ENCODE peak calls at places on chromosome 2, in six cellular contexts. F is AG04450, S is endodermal cell, H is tibial nerve, I is cardiac muscle cell, R is GM23338. W is an unnamed sample.
A peak's percentile ranks its signal among the peaks of the same experiment; 100 is the strongest.

GRCh38 chr2:67446504-67446911 is 49.4 kb downstream of the ETAA1 start:
- DNase-seq in F (no peak), S (no peak), H (no peak), I (no peak), R (no peak), W (no peak)

GRCh38 chr2:170396799-170397459 is 219.0 kb downstream of the MYO3B start:
- DNase-seq in F (no peak), S (no peak), H (no peak), I (no peak), R (peak; percentile 30), W (no peak)

GRCh38 chr2:196849895-196850294 is 40.7 kb upstream of the C2orf66 start:
- DNase-seq in F (no peak), S (peak; percentile 51), H (no peak), I (peak; percentile 50), R (peak; percentile 58), W (peak; percentile 22)

GRCh38 chr2:222241054-222241453 is 57.7 kb downstream of the PAX3 start:
- DNase-seq in F (no peak), S (no peak), H (no peak), I (no peak), R (peak; percentile 14), W (no peak)

GRCh38 chr2:111157071-111157661 is 36.5 kb downstream of the BCL2L11 start:
- DNase-seq in F (no peak), S (no peak), H (no peak), I (no peak), R (no peak), W (no peak)

GRCh38 chr2:151071382-151071781 is 190.3 kb downstream of the RBM43 start:
- DNase-seq in F (no peak), S (peak; percentile 69), H (no peak), I (peak; percentile 15), R (peak; percentile 51), W (peak; percentile 45)

GRCh38 chr2:41933585-41934322 is 114.1 kb upstream of the PKDCC start:
- DNase-seq in F (peak; percentile 90), S (no peak), H (peak; percentile 62), I (no peak), R (no peak), W (no peak)

GRCh38 chr2:221202431-221202830 is 369.7 kb downstream of the EPHA4 start:
- DNase-seq in F (no peak), S (no peak), H (no peak), I (no peak), R (no peak), W (no peak)

GRCh38 chr2:37819228-37819627 is 105.9 kb upstream of the RMDN2 start:
- DNase-seq in F (peak; percentile 79), S (no peak), H (no peak), I (no peak), R (no peak), W (no peak)

GRCh38 chr2:105576050-105576439 is 168.7 kb upstream of the NCK2 start:
- DNase-seq in F (no peak), S (peak; percentile 58), H (no peak), I (no peak), R (no peak), W (no peak)

GRCh38 chr2:101007415-101008345 is 5.6 kb downstream of the RPL31 start:
- DNase-seq in F (no peak), S (no peak), H (no peak), I (no peak), R (peak; percentile 35), W (no peak)

GRCh38 chr2:180328795-180329422 is 321.8 kb upstream of the CWC22 start:
- DNase-seq in F (no peak), S (peak; percentile 47), H (no peak), I (no peak), R (peak; percentile 25), W (no peak)

GRCh38 chr2:57720728-57721627 is 325.6 kb upstream of the VRK2 start:
- DNase-seq in F (peak; percentile 20), S (peak; percentile 87), H (peak; percentile 14), I (peak; percentile 67), R (peak; percentile 88), W (peak; percentile 67)

GRCh38 chr2:155825876-155826275 is 506.6 kb downstream of the NR4A2 start:
- DNase-seq in F (no peak), S (no peak), H (no peak), I (no peak), R (no peak), W (no peak)

GRCh38 chr2:40244251-40245010 is 207.5 kb downstream of the SLC8A1 start:
- DNase-seq in F (no peak), S (peak; percentile 87), H (peak; percentile 57), I (peak; percentile 71), R (peak; percentile 85), W (peak; percentile 82)

GRCh38 chr2:191625016-191625415 is 52.9 kb upstream of the NABP1 start:
- DNase-seq in F (no peak), S (no peak), H (no peak), I (no peak), R (no peak), W (no peak)

GRCh38 chr2:239537633-239538356 is 137.0 kb upstream of the HDAC4 start:
- DNase-seq in F (no peak), S (no peak), H (no peak), I (no peak), R (no peak), W (no peak)

GRCh38 chr2:131016826-131017596 is 76.2 kb downstream of the FAM168B start:
- DNase-seq in F (no peak), S (no peak), H (no peak), I (no peak), R (no peak), W (no peak)

GRCh38 chr2:73085691-73086090 is 14.2 kb upstream of the SFXN5 start:
- DNase-seq in F (peak; percentile 33), S (peak; percentile 96), H (peak; percentile 94), I (peak; percentile 88), R (peak; percentile 96), W (peak; percentile 92)

GRCh38 chr2:8412586-8412985 is 269.3 kb upstream of the ID2 start:
- DNase-seq in F (no peak), S (no peak), H (peak; percentile 56), I (no peak), R (peak; percentile 5), W (no peak)

GRCh38 chr2:157363612-157364101 is 38.0 kb upstream of the ERMN start:
- DNase-seq in F (no peak), S (no peak), H (no peak), I (no peak), R (no peak), W (no peak)
- H3K27ac ChIP-seq in F (no peak overlapping the region), S (no peak overlapping the region), H (no peak overlapping the region), I (no peak overlapping the region), R (no peak overlapping the region), W (no peak overlapping the region)

GRCh38 chr2:70962885-70963878 is 15.2 kb upstream of the ANKRD53 start:
- DNase-seq in F (no peak), S (peak; percentile 38), H (peak; percentile 2), I (no peak), R (no peak), W (no peak)

GRCh38 chr2:70965506-70965905 is 12.9 kb upstream of the ANKRD53 start:
- DNase-seq in F (no peak), S (peak; percentile 16), H (no peak), I (no peak), R (no peak), W (no peak)

GRCh38 chr2:70966681-70967080 is 11.7 kb upstream of the ANKRD53 start:
- DNase-seq in F (no peak), S (peak; percentile 39), H (no peak), I (no peak), R (no peak), W (no peak)

GRCh38 chr2:70964133-70964532 is 14.3 kb upstream of the ANKRD53 start:
- DNase-seq in F (no peak), S (no peak), H (no peak), I (no peak), R (no peak), W (no peak)

GRCh38 chr2:70964596-70965386 is 13.6 kb upstream of the ANKRD53 start:
- DNase-seq in F (peak; percentile 29), S (peak; percentile 93), H (peak; percentile 66), I (peak; percentile 81), R (peak; percentile 94), W (peak; percentile 88)
- TF ChIP-seq CTCF in F (peak; percentile 78), S (peak; percentile 93), H (peak; percentile 78), I (peak; percentile 79), R (peak; percentile 68), W (peak; percentile 97)

GRCh38 chr2:68829764-68830163 is 41.4 kb downstream of the BMP10 start:
- DNase-seq in F (no peak), S (no peak), H (no peak), I (no peak), R (no peak), W (no peak)
- H3K4me3 ChIP-seq in F (no peak overlapping the region), S (no peak overlapping the region), H (no peak overlapping the region), I (no peak overlapping the region), R (no peak overlapping the region), W (no peak overlapping the region)

DNA sequence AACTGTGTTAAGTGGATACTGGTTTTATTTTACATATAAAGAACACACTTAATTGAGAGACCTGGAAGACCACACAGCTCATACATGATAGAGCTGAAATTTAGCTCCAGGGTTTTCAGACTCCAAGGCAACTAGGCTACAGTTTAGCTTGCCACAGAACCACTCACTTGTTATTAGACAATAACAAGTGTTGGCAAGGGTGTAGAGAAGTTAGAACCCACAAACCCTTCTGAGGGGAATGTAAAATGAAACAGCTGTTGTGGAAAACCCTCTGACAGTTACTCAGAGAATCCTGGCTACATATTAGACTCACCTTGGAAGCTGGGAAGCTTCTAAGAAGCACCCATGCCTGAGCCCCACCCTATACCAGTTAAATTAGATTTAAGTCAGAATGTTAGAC is 75.3 kb downstream of the MAP3K20 start:
- DNase-seq in F (no peak), S (no peak), H (no peak), I (no peak), R (no peak), W (no peak)
- H3K27ac ChIP-seq in F (no peak overlapping the region), S (no peak overlapping the region), H (no peak overlapping the region), I (no peak overlapping the region), R (no peak overlapping the region), W (no peak overlapping the region)

DNA sequence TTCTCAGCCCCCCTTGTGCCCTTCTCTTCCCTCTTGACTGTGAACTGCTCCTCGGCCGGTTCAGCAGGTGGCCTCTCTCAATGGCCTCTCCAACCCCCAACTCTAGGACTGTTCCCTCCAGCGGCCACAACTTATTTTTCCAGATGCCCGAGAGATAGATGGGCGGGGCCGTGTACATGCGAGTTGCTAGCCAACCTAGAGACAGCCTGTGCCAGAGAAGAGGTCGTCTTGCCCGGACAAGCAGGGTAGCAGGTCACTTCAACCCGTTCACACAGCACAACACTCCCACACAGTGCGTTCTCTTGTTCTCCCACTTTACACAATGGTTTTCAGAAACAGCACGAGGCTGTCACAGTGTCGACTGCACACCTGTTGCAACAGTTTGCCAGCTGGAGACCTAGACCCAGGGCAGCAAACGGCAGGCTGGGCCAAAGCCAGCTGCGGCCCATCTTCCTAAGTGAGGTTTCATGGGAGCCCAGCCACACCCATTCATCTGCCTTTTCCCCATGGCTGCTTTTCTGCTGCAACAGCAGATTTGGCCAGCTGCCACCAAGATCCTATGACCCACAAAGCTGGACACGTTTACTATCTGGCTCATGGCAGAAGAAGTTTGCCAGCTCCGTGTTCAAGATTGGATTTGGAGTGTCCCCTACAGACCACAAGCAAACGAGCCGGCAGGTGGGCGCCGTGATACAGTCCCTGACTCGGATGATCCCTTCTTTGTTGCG is 7.3 kb upstream of the PRLH start:
- DNase-seq in F (peak; percentile 32), S (no peak), H (peak; percentile 92), I (no peak), R (no peak), W (no peak)
- TF ChIP-seq CTCF in F (no peak), S (no peak), H (no peak), I (no peak), R (no peak), W (no peak)

W was measured in WERI-Rb-1.